ENCODE peak calls at places on chromosomes 6 and 20, in four cellular contexts. R, G, N and V are unnamed samples.

GRCh38 chr20:20085812-20086211 is 33.5 kb downstream of the CFAP61 start:
- ATAC-seq in G (peak), R (no peak), N (no peak), V (no peak)

GRCh38 chr6:114007451-114007953 is 36.6 kb upstream of the HDAC2 start:
- ATAC-seq in N (peak), R (peak), G (no peak), V (peak)

GRCh38 chr6:170584954-170585498 is 589 bp upstream of the PDCD2 start:
- ATAC-seq in G (peak), N (peak), R (no peak), V (no peak)

GRCh38 chr6:149755300-149756260 is 6.0 kb downstream of the PCMT1 start:
- ATAC-seq in G (peak), R (no peak), N (no peak), V (no peak)

GRCh38 chr6:83273596-83273995 is 80.4 kb downstream of the RWDD2A start:
- ATAC-seq in G (no peak), R (no peak), N (no peak), V (no peak)

GRCh38 chr6:148104131-148104530 is 238.5 kb upstream of the SASH1 start:
- ATAC-seq in R (no peak), G (no peak), N (no peak), V (no peak)

GRCh38 chr6:150079604-150080003 is 10.7 kb upstream of the ULBP3 start:
- ATAC-seq in G (no peak), N (peak), R (peak), V (peak)

GRCh38 chr6:35568967-35569606 is 56.4 kb upstream of the TULP1 start:
- ATAC-seq in N (peak), R (peak), G (peak), V (peak)

GRCh38 chr20:19012671-19013070 is 199.1 kb downstream of the SCP2D1 start:
- ATAC-seq in N (no peak), R (no peak), G (peak), V (no peak)

GRCh38 chr6:160068346-160068745 is 53.3 kb upstream of the SLC22A1 start:
- ATAC-seq in R (peak), G (no peak), N (no peak), V (no peak)

GRCh38 chr6:170087946-170088348 is 202.9 kb downstream of the DLL1 start:
- ATAC-seq in N (peak), R (peak), G (peak), V (peak)

GRCh38 chr20:3706774-3707507 is 5.5 kb downstream of the SIGLEC1 start:
- ATAC-seq in N (no peak), G (peak), R (no peak), V (no peak)

GRCh38 chr6:41288025-41288777 is 1.7 kb upstream of the TREM1 start:
- ATAC-seq in R (no peak), N (no peak), G (peak), V (peak)

GRCh38 chr6:168671863-168672546 is 231.0 kb downstream of the SMOC2 start:
- ATAC-seq in R (no peak), N (no peak), G (no peak), V (no peak)

GRCh38 chr6:56593801-56594318 is 48.8 kb downstream of the DST start:
- ATAC-seq in R (peak), N (no peak), G (peak), V (peak)

GRCh38 chr6:147054158-147054557 is 150.1 kb upstream of the STXBP5 start:
- ATAC-seq in G (no peak), R (no peak), N (no peak), V (no peak)

GRCh38 chr6:135212935-135213334 is 31.8 kb downstream of the MYB start:
- ATAC-seq in N (peak), G (no peak), R (peak), V (peak)

GRCh38 chr20:17849901-17850673 is 118.5 kb downstream of the SNX5 start:
- ATAC-seq in G (peak), R (no peak), N (no peak), V (no peak)

GRCh38 chr6:32212076-32212760 is 11.6 kb downstream of the NOTCH4 start:
- ATAC-seq in N (no peak), G (no peak), R (no peak), V (no peak)